ENCODE peak calls at places on chromosomes 5 and 9, in nine cellular contexts. L, R, Z, V, T, C, W, Q and B are unnamed samples.

GRCh38 chr9:13568851-13569618 is 289.5 kb upstream of the MPDZ start:
- DNase-seq in L (no peak), R (no peak), Z (no peak), V (no peak), T (peak), C (peak), W (peak), Q (no peak), B (no peak)

GRCh38 chr9:85960688-85961093 is 19.7 kb downstream of the NAA35 start:
- DNase-seq in L (no peak), R (no peak), Z (peak), V (peak), T (no peak), C (no peak), W (no peak), Q (no peak), B (peak)

GRCh38 chr5:135141303-135142268 is 107.6 kb upstream of the PITX1 start:
- DNase-seq in L (no peak), R (no peak), Z (no peak), V (peak), T (no peak), C (peak), W (no peak), Q (no peak), B (no peak)

GRCh38 chr9:134293031-134293521 is 33.2 kb upstream of the RXRA start:
- DNase-seq in L (no peak), R (no peak), Z (no peak), V (no peak), T (no peak), C (no peak), W (no peak), Q (no peak), B (no peak)

GRCh38 chr5:1285883-1286291 is 9.0 kb downstream of the TERT start:
- DNase-seq in L (no peak), R (no peak), Z (no peak), V (no peak), T (no peak), C (no peak), W (no peak), Q (no peak), B (no peak)

GRCh38 chr5:154031923-154032489 is 6.7 kb downstream of the FAM114A2 start:
- DNase-seq in L (no peak), R (no peak), Z (no peak), V (no peak), T (no peak), C (no peak), W (no peak), Q (no peak), B (no peak)

GRCh38 chr9:129352157-129352870 is 174.3 kb upstream of the IER5L start:
- DNase-seq in L (no peak), R (no peak), Z (peak), V (no peak), T (peak), C (no peak), W (peak), Q (no peak), B (peak)

GRCh38 chr9:133119461-133120342 is 1.3 kb downstream of the RALGDS start:
- DNase-seq in L (no peak), R (no peak), Z (no peak), V (no peak), T (no peak), C (no peak), W (peak), Q (no peak), B (peak)

GRCh38 chr9:97041898-97042297 is 3.0 kb upstream of the CTSV start:
- DNase-seq in L (no peak), R (no peak), Z (no peak), V (no peak), T (no peak), C (no peak), W (no peak), Q (peak), B (no peak)

GRCh38 chr9:20551236-20551635 is 71.1 kb downstream of the MLLT3 start:
- DNase-seq in L (no peak), R (no peak), Z (no peak), V (no peak), T (no peak), C (no peak), W (no peak), Q (no peak), B (no peak)

GRCh38 chr5:96177303-96177869 is 215.7 kb upstream of the ELL2 start:
- DNase-seq in L (peak), R (peak), Z (peak), V (no peak), T (no peak), C (no peak), W (no peak), Q (no peak), B (no peak)

GRCh38 chr9:135583686-135584011 is 22.1 kb downstream of the PAEP start:
- DNase-seq in L (no peak), R (no peak), Z (no peak), V (no peak), T (no peak), C (no peak), W (no peak), Q (peak), B (no peak)

GRCh38 chr9:112867275-112867991 is 23.2 kb downstream of the SLC46A2 start:
- DNase-seq in L (no peak), R (no peak), Z (peak), V (no peak), T (no peak), C (peak), W (no peak), Q (no peak), B (no peak)

GRCh38 chr9:72718503-72718902 is 197.1 kb downstream of the TMC1 start:
- DNase-seq in L (no peak), R (no peak), Z (no peak), V (no peak), T (no peak), C (peak), W (no peak), Q (no peak), B (no peak)

GRCh38 chr5:149274964-149275363 is 3.3 kb downstream of the AFAP1L1 start:
- DNase-seq in L (no peak), R (no peak), Z (peak), V (no peak), T (no peak), C (no peak), W (no peak), Q (no peak), B (no peak)

GRCh38 chr5:16773990-16774389 is 157.2 kb upstream of the RETREG1 start:
- DNase-seq in L (no peak), R (no peak), Z (no peak), V (no peak), T (no peak), C (no peak), W (no peak), Q (no peak), B (no peak)

GRCh38 chr5:87277279-87277835 is 9.7 kb downstream of the RASA1 start:
- DNase-seq in L (no peak), R (no peak), Z (no peak), V (no peak), T (no peak), C (no peak), W (no peak), Q (no peak), B (no peak)

GRCh38 chr9:26723486-26723885 is 169.1 kb downstream of the CAAP1 start:
- DNase-seq in L (no peak), R (no peak), Z (peak), V (no peak), T (peak), C (peak), W (peak), Q (no peak), B (peak)

GRCh38 chr5:135223891-135224625 is 175.0 kb downstream of the MACROH2A1 start:
- DNase-seq in L (no peak), R (no peak), Z (no peak), V (no peak), T (no peak), C (no peak), W (no peak), Q (no peak), B (no peak)

GRCh38 chr9:122816163-122816867 is 12.1 kb downstream of the PDCL start:
- DNase-seq in L (no peak), R (no peak), Z (no peak), V (no peak), T (peak), C (no peak), W (no peak), Q (peak), B (peak)

GRCh38 chr9:37025381-37026084 is 8.5 kb downstream of the PAX5 start:
- DNase-seq in L (no peak), R (no peak), Z (no peak), V (no peak), T (peak), C (peak), W (peak), Q (peak), B (no peak)

GRCh38 chr5:51376504-51376903 is 6.7 kb upstream of the ISL1 start:
- DNase-seq in L (no peak), R (no peak), Z (no peak), V (no peak), T (no peak), C (no peak), W (no peak), Q (no peak), B (peak)

GRCh38 chr5:127320032-127320945 is 29.7 kb downstream of the MEGF10 start:
- DNase-seq in L (peak), R (peak), Z (no peak), V (no peak), T (no peak), C (peak), W (no peak), Q (peak), B (no peak)

GRCh38 chr9:3768286-3768685 is 242.5 kb upstream of the RFX3 start:
- DNase-seq in L (no peak), R (no peak), Z (no peak), V (no peak), T (no peak), C (no peak), W (no peak), Q (no peak), B (no peak)

GRCh38 chr5:73201547-73202513 is 28.8 kb downstream of the TMEM174 start:
- DNase-seq in L (no peak), R (peak), Z (peak), V (peak), T (peak), C (peak), W (peak), Q (peak), B (peak)

GRCh38 chr9:90921104-90921503 is 119.5 kb downstream of the SYK start:
- DNase-seq in L (no peak), R (no peak), Z (no peak), V (peak), T (no peak), C (no peak), W (no peak), Q (no peak), B (peak)

GRCh38 chr9:14136646-14137370 is 177.1 kb downstream of the NFIB start:
- DNase-seq in L (no peak), R (no peak), Z (no peak), V (peak), T (no peak), C (no peak), W (no peak), Q (no peak), B (no peak)

GRCh38 chr5:93078082-93079038 is 502.7 kb downstream of the NR2F1-AS1 start:
- DNase-seq in L (peak), R (peak), Z (peak), V (peak), T (no peak), C (no peak), W (no peak), Q (no peak), B (peak)

GRCh38 chr5:60794691-60795090 is 49.4 kb downstream of the ELOVL7 start:
- DNase-seq in L (no peak), R (no peak), Z (no peak), V (no peak), T (no peak), C (no peak), W (no peak), Q (no peak), B (no peak)

GRCh38 chr9:23850242-23851023 is 24.4 kb upstream of the ELAVL2 start:
- DNase-seq in L (no peak), R (no peak), Z (no peak), V (no peak), T (peak), C (no peak), W (peak), Q (no peak), B (peak)

GRCh38 chr9:129232839-129233568 is 54.9 kb upstream of the IER5L start:
- DNase-seq in L (no peak), R (no peak), Z (no peak), V (no peak), T (no peak), C (no peak), W (no peak), Q (no peak), B (no peak)

GRCh38 chr5:10653751-10654400 is 90.0 kb downstream of the ANKRD33B start:
- DNase-seq in L (no peak), R (no peak), Z (no peak), V (no peak), T (no peak), C (no peak), W (no peak), Q (no peak), B (no peak)

GRCh38 chr9:134964271-134964670 is 46.6 kb upstream of the FCN1 start:
- DNase-seq in L (no peak), R (no peak), Z (no peak), V (no peak), T (no peak), C (no peak), W (no peak), Q (no peak), B (no peak)

GRCh38 chr5:98772415-98773213 is 849 bp upstream of the RGMB start:
- DNase-seq in L (no peak), R (no peak), Z (peak), V (peak), T (peak), C (peak), W (peak), Q (no peak), B (peak)

GRCh38 chr9:85041737-85042136 is 372.2 kb downstream of the NTRK2 start:
- DNase-seq in L (no peak), R (no peak), Z (no peak), V (no peak), T (no peak), C (no peak), W (no peak), Q (no peak), B (no peak)

GRCh38 chr5:143170104-143170503 is 233.4 kb downstream of the NR3C1 start:
- DNase-seq in L (no peak), R (no peak), Z (no peak), V (no peak), T (no peak), C (no peak), W (no peak), Q (no peak), B (no peak)

GRCh38 chr5:150651382-150651781 is 9.7 kb upstream of the MYOZ3 start:
- DNase-seq in L (no peak), R (no peak), Z (no peak), V (no peak), T (no peak), C (no peak), W (no peak), Q (no peak), B (no peak)